ENCODE peak calls at places on chromosomes 16 and 17, in six cellular contexts. One of them, this sample, is unnamed. For H3K4me1, the result is how much of the 10 kb centered on the place peaks cover.

GRCh38 chr16:1426734-1427451 is 4.0 kb upstream of the PERCC1 start:
- DNase-seq in stomach: no peak
- DNase-seq in HCT116: no peak
- DNase-seq in Panc1: no peak
- DNase-seq in suprapubic skin: no peak
- DNase-seq in breast epithelium: no peak
- DNase-seq in this sample: no peak

GRCh38 chr16:84193480-84193879 is 2.5 kb downstream of the ADAD2 start:
- DNase-seq in stomach: no peak
- DNase-seq in HCT116: no peak
- DNase-seq in Panc1: no peak
- DNase-seq in suprapubic skin: no peak
- DNase-seq in breast epithelium: no peak
- DNase-seq in this sample: no peak

GRCh38 chr17:309361-309888 is 43.2 kb downstream of the RPH3AL start:
- DNase-seq in stomach: no peak
- DNase-seq in HCT116: no peak
- DNase-seq in Panc1: no peak
- DNase-seq in suprapubic skin: no peak
- DNase-seq in breast epithelium: no peak
- DNase-seq in this sample: no peak

GRCh38 chr17:66451188-66452149 is 149.1 kb downstream of the PRKCA start:
- DNase-seq in stomach: peak
- DNase-seq in HCT116: no peak
- DNase-seq in Panc1: no peak
- DNase-seq in suprapubic skin: no peak
- DNase-seq in breast epithelium: no peak
- DNase-seq in this sample: no peak

GRCh38 chr17:74231846-74232713 is 18.7 kb downstream of the TTYH2 start:
- DNase-seq in stomach: no peak
- DNase-seq in HCT116: no peak
- DNase-seq in Panc1: no peak
- DNase-seq in suprapubic skin: no peak
- DNase-seq in breast epithelium: no peak
- DNase-seq in this sample: no peak

GRCh38 chr17:71942626-71943025 is 178.2 kb upstream of the SOX9 start:
- DNase-seq in stomach: no peak
- DNase-seq in HCT116: no peak
- DNase-seq in Panc1: no peak
- DNase-seq in suprapubic skin: no peak
- DNase-seq in breast epithelium: no peak
- DNase-seq in this sample: no peak

GRCh38 chr16:46908540-46909372 is 24.6 kb downstream of the GPT2 start:
- DNase-seq in stomach: peak
- DNase-seq in HCT116: peak
- DNase-seq in Panc1: peak
- DNase-seq in suprapubic skin: no peak
- DNase-seq in breast epithelium: no peak
- DNase-seq in this sample: no peak

GRCh38 chr17:43176119-43176570 is 5.1 kb downstream of the NBR1 start:
- DNase-seq in stomach: no peak
- DNase-seq in HCT116: no peak
- DNase-seq in Panc1: no peak
- DNase-seq in suprapubic skin: no peak
- DNase-seq in breast epithelium: no peak
- DNase-seq in this sample: no peak

GRCh38 chr16:79267146-79267545 is 333.4 kb downstream of the MAF start:
- DNase-seq in stomach: no peak
- DNase-seq in HCT116: no peak
- DNase-seq in Panc1: no peak
- DNase-seq in suprapubic skin: no peak
- DNase-seq in breast epithelium: no peak
- DNase-seq in this sample: peak

GRCh38 chr16:62638964-62639861 is 603.0 kb upstream of the CDH8 start:
- DNase-seq in stomach: no peak
- DNase-seq in HCT116: no peak
- DNase-seq in Panc1: peak
- DNase-seq in suprapubic skin: no peak
- DNase-seq in breast epithelium: no peak
- DNase-seq in this sample: no peak

GRCh38 chr16:84929421-84930297 is 81.7 kb downstream of the ZDHHC7 start:
- DNase-seq in stomach: no peak
- DNase-seq in HCT116: no peak
- DNase-seq in Panc1: no peak
- DNase-seq in suprapubic skin: no peak
- DNase-seq in breast epithelium: no peak
- DNase-seq in this sample: no peak

GRCh38 chr17:81083125-81083765 is 48.3 kb downstream of the BAIAP2 start:
- DNase-seq in stomach: peak
- DNase-seq in HCT116: no peak
- DNase-seq in Panc1: no peak
- DNase-seq in suprapubic skin: no peak
- DNase-seq in breast epithelium: peak
- DNase-seq in this sample: no peak

GRCh38 chr16:77409311-77409710 is 25.5 kb downstream of the ADAMTS18 start:
- DNase-seq in stomach: no peak
- DNase-seq in HCT116: no peak
- DNase-seq in Panc1: no peak
- DNase-seq in suprapubic skin: no peak
- DNase-seq in breast epithelium: no peak
- DNase-seq in this sample: no peak

GRCh38 chr16:592518-593306 is 2.8 kb downstream of the RAB40C start:
- DNase-seq in stomach: peak
- DNase-seq in HCT116: no peak
- DNase-seq in Panc1: no peak
- DNase-seq in suprapubic skin: no peak
- DNase-seq in breast epithelium: no peak
- DNase-seq in this sample: no peak

GRCh38 chr17:83127431-83128160 is 48.2 kb downstream of the METRNL start:
- DNase-seq in stomach: no peak
- DNase-seq in HCT116: no peak
- DNase-seq in Panc1: no peak
- DNase-seq in suprapubic skin: peak
- DNase-seq in breast epithelium: peak
- DNase-seq in this sample: no peak

GRCh38 chr16:14600164-14600563 is 29.9 kb downstream of the PARN start:
- DNase-seq in stomach: no peak
- DNase-seq in HCT116: peak
- DNase-seq in Panc1: peak
- DNase-seq in suprapubic skin: no peak
- DNase-seq in breast epithelium: no peak
- DNase-seq in this sample: no peak

GRCh38 chr16:86504315-86505184 is 5.8 kb upstream of the FOXF1 start:
- DNase-seq in stomach: no peak
- DNase-seq in HCT116: no peak
- DNase-seq in Panc1: no peak
- DNase-seq in suprapubic skin: no peak
- DNase-seq in breast epithelium: no peak
- DNase-seq in this sample: no peak

GRCh38 chr16:85316321-85316919 is 204.1 kb upstream of the CIBAR2 start:
- DNase-seq in stomach: peak
- DNase-seq in HCT116: peak
- DNase-seq in Panc1: no peak
- DNase-seq in suprapubic skin: no peak
- DNase-seq in breast epithelium: no peak
- DNase-seq in this sample: no peak

GRCh38 chr16:53528797-53529196 is 25.8 kb upstream of the AKTIP start:
- DNase-seq in stomach: no peak
- DNase-seq in HCT116: no peak
- DNase-seq in Panc1: no peak
- DNase-seq in suprapubic skin: no peak
- DNase-seq in breast epithelium: no peak
- DNase-seq in this sample: no peak

GRCh38 chr17:81665205-81666091 is 957 bp downstream of the OXLD1 start:
- DNase-seq in stomach: no peak
- DNase-seq in HCT116: no peak
- DNase-seq in Panc1: no peak
- DNase-seq in suprapubic skin: no peak
- DNase-seq in breast epithelium: no peak
- DNase-seq in this sample: no peak

GRCh38 chr16:2474877-2475412 is at the start of gene TBC1D24:
- DNase-seq in stomach: peak
- DNase-seq in HCT116: peak
- DNase-seq in Panc1: no peak
- DNase-seq in suprapubic skin: no peak
- DNase-seq in breast epithelium: peak
- DNase-seq in this sample: no peak

GRCh38 chr16:31404353-31405064 is 11.4 kb downstream of the ITGAD start:
- DNase-seq in stomach: no peak
- DNase-seq in HCT116: peak
- DNase-seq in Panc1: no peak
- DNase-seq in suprapubic skin: no peak
- DNase-seq in breast epithelium: no peak
- DNase-seq in this sample: no peak

GRCh38 chr16:19118938-19119431 is 5.2 kb downstream of the ITPRIPL2 start:
- DNase-seq in stomach: no peak
- DNase-seq in HCT116: no peak
- DNase-seq in Panc1: no peak
- DNase-seq in suprapubic skin: no peak
- DNase-seq in breast epithelium: no peak
- DNase-seq in this sample: no peak

GRCh38 chr17:9183297-9183696 is 162.0 kb downstream of the NTN1 start:
- DNase-seq in stomach: no peak
- DNase-seq in HCT116: no peak
- DNase-seq in Panc1: no peak
- DNase-seq in suprapubic skin: no peak
- DNase-seq in breast epithelium: no peak
- DNase-seq in this sample: no peak

GRCh38 chr17:17890773-17891759 is 54.3 kb upstream of the SREBF1 start:
- DNase-seq in stomach: peak
- DNase-seq in HCT116: peak
- DNase-seq in Panc1: peak
- DNase-seq in suprapubic skin: no peak
- DNase-seq in breast epithelium: no peak
- DNase-seq in this sample: no peak

GRCh38 chr16:68396481-68396880 is 51.8 kb downstream of the SMPD3 start:
- DNase-seq in stomach: peak
- DNase-seq in HCT116: peak
- DNase-seq in Panc1: no peak
- DNase-seq in suprapubic skin: no peak
- DNase-seq in breast epithelium: no peak
- DNase-seq in this sample: no peak

GRCh38 chr17:15213381-15214087 is 51.6 kb downstream of the PMP22 start:
- DNase-seq in stomach: no peak
- DNase-seq in HCT116: no peak
- DNase-seq in Panc1: no peak
- DNase-seq in suprapubic skin: no peak
- DNase-seq in breast epithelium: no peak
- DNase-seq in this sample: no peak

DNA sequence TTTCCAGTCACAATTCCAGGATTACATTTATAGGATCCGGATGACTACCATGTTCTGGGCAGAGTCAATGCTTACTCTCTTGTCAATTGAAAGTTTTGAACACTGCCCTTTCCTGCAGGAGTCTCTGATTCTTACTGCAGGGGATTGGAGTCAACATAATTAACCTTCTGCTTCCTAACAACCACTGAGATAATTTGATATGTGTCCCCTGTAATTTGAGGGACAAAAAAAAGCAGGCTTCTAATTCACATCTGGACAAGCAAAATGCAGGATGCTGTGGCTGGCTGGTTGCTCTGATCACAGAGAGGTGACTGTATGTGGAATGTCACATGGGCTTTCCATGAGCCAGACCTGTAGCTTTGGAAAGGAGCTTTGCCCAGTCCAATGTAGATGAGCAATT is 54.9 kb downstream of the PMP22 start:
- DNase-seq in stomach: no peak
- DNase-seq in HCT116: no peak
- DNase-seq in Panc1: no peak
- DNase-seq in suprapubic skin: no peak
- DNase-seq in breast epithelium: no peak
- DNase-seq in this sample: no peak
- TF ChIP-seq CTCF in stomach: no peak
- TF ChIP-seq CTCF in HCT116: no peak
- TF ChIP-seq CTCF in Panc1: no peak
- TF ChIP-seq CTCF in suprapubic skin: no peak
- TF ChIP-seq CTCF in breast epithelium: no peak
- TF ChIP-seq CTCF in this sample: no peak

GRCh38 chr16:55698331-55698730 is 42.5 kb downstream of the SLC6A2 start:
- DNase-seq in stomach: no peak
- DNase-seq in HCT116: no peak
- DNase-seq in Panc1: no peak
- DNase-seq in suprapubic skin: no peak
- DNase-seq in breast epithelium: no peak
- DNase-seq in this sample: no peak
- TF ChIP-seq POLR2AphosphoS5 in stomach: no peak
- TF ChIP-seq POLR2AphosphoS5 in HCT116: no peak
- TF ChIP-seq POLR2AphosphoS5 in Panc1: no peak
- TF ChIP-seq POLR2AphosphoS5 in suprapubic skin: no peak
- TF ChIP-seq POLR2AphosphoS5 in breast epithelium: no peak
- TF ChIP-seq POLR2AphosphoS5 in this sample: no peak

DNA sequence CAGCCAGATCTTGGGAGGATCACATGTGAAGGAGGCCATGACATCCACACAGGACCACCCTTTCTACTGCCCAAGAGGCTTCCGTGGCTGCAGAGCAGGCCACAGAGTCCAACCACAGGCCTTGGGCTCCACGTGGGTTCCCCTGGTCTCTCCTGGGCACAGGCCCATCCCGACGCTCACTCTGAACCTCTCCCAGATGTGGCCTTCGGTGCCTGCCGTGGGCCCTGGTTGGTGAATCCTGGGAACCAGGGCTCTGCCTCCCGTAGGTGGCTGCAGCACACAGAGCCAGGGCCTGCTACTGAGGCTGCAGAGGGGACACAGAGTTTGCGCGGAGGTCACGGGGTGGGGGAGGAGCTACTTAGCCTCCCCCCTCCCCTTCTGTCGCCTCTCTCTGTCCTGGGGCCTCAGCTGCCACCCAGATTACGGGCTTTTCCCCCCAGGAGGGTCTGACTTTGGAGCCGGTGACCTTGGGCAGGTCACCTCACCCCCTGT is 55.3 kb downstream of the ZFPM1 start:
- DNase-seq in stomach: no peak
- DNase-seq in HCT116: no peak
- DNase-seq in Panc1: no peak
- DNase-seq in suprapubic skin: no peak
- DNase-seq in breast epithelium: no peak
- DNase-seq in this sample: no peak
- H3K4me1 ChIP-seq in stomach: half or more
- H3K4me1 ChIP-seq in HCT116: under half
- H3K4me1 ChIP-seq in Panc1: under half
- H3K4me1 ChIP-seq in suprapubic skin: under half
- H3K4me1 ChIP-seq in breast epithelium: under half
- H3K4me1 ChIP-seq in this sample: under half

GRCh38 chr17:40113961-40114272 is 7.9 kb upstream of the MSL1 start:
- DNase-seq in stomach: no peak
- DNase-seq in HCT116: no peak
- DNase-seq in Panc1: no peak
- DNase-seq in suprapubic skin: no peak
- DNase-seq in breast epithelium: no peak
- DNase-seq in this sample: no peak

GRCh38 chr17:40112718-40113109 is 9.1 kb upstream of the MSL1 start:
- DNase-seq in stomach: no peak
- DNase-seq in HCT116: no peak
- DNase-seq in Panc1: no peak
- DNase-seq in suprapubic skin: no peak
- DNase-seq in breast epithelium: peak
- DNase-seq in this sample: peak

GRCh38 chr17:40115101-40115436 is 6.7 kb upstream of the MSL1 start:
- DNase-seq in stomach: no peak
- DNase-seq in HCT116: no peak
- DNase-seq in Panc1: no peak
- DNase-seq in suprapubic skin: no peak
- DNase-seq in breast epithelium: peak
- DNase-seq in this sample: no peak

GRCh38 chr17:40112191-40112590 is 9.6 kb upstream of the MSL1 start:
- DNase-seq in stomach: no peak
- DNase-seq in HCT116: no peak
- DNase-seq in Panc1: no peak
- DNase-seq in suprapubic skin: no peak
- DNase-seq in breast epithelium: no peak
- DNase-seq in this sample: no peak

GRCh38 chr17:40113110-40113960 is 8.4 kb upstream of the MSL1 start:
- DNase-seq in stomach: peak
- DNase-seq in HCT116: peak
- DNase-seq in Panc1: peak
- DNase-seq in suprapubic skin: peak
- DNase-seq in breast epithelium: peak
- DNase-seq in this sample: peak
- TF ChIP-seq CTCF in stomach: peak
- TF ChIP-seq CTCF in HCT116: peak
- TF ChIP-seq CTCF in Panc1: peak
- TF ChIP-seq CTCF in suprapubic skin: peak
- TF ChIP-seq CTCF in breast epithelium: peak
- TF ChIP-seq CTCF in this sample: peak

This sample was measured in vagina.